ENCODE peak calls at places on chromosome 19, in nine cellular contexts. T is RWPE2; I is epithelial cell of esophagus; B is GM23338; C is gastrocnemius medialis; X is endodermal cell; A is CD4-positive, alpha-beta T cell; E is ascending aorta; O is CD8-positive, alpha-beta T cell. F is an unnamed sample.
A peak's percentile ranks its signal among the peaks of the same experiment; 100 is the strongest.

GRCh38 chr19:11659612-11660011 is 62.3 kb downstream of the ZNF627 start:
- DNase-seq in T (no peak), I (peak; percentile 12), B (peak; percentile 46), C (no peak), X (no peak), A (no peak), E (no peak), O (no peak), F (no peak)

GRCh38 chr19:56383826-56384605 is 9.3 kb downstream of the ZNF582 start:
- DNase-seq in T (no peak), I (peak; percentile 85), B (peak; percentile 33), C (no peak), X (no peak), A (no peak), E (no peak), O (no peak), F (no peak)

GRCh38 chr19:54952591-54953344 is 5.4 kb upstream of the NLRP7 start:
- DNase-seq in T (no peak), I (peak; percentile 43), B (peak; percentile 15), C (no peak), X (peak; percentile 57), A (no peak), E (no peak), O (no peak), F (peak; percentile 86)

GRCh38 chr19:4721196-4721595 is 2.4 kb downstream of the DPP9 start:
- DNase-seq in T (no peak), I (no peak), B (no peak), C (no peak), X (no peak), A (no peak), E (no peak), O (no peak), F (no peak)

GRCh38 chr19:16375157-16375935 is 50.7 kb downstream of the KLF2 start:
- DNase-seq in T (no peak), I (no peak), B (no peak), C (no peak), X (no peak), A (no peak), E (no peak), O (no peak), F (no peak)

GRCh38 chr19:23343434-23344010 is 51.7 kb downstream of the ZNF91 start:
- DNase-seq in T (no peak), I (peak; percentile 37), B (no peak), C (no peak), X (no peak), A (no peak), E (no peak), O (no peak), F (peak; percentile 8)

GRCh38 chr19:35959040-35959967 is 23.1 kb downstream of the LRFN3 start:
- DNase-seq in T (no peak), I (no peak), B (peak; percentile 57), C (no peak), X (peak; percentile 71), A (peak; percentile 71), E (no peak), O (peak; percentile 72), F (no peak)

GRCh38 chr19:16258440-16258903 is 60.8 kb downstream of the AP1M1 start:
- DNase-seq in T (no peak), I (no peak), B (no peak), C (peak; percentile 60), X (no peak), A (no peak), E (peak; percentile 62), O (no peak), F (no peak)

GRCh38 chr19:5141278-5141925 is 172.5 kb downstream of the KDM4B start:
- DNase-seq in T (no peak), I (peak; percentile 70), B (no peak), C (no peak), X (no peak), A (no peak), E (no peak), O (no peak), F (peak; percentile 34)

GRCh38 chr19:2546128-2547032 is 70.5 kb downstream of the GADD45B start:
- DNase-seq in T (no peak), I (no peak), B (peak; percentile 81), C (peak; percentile 85), X (peak; percentile 85), A (no peak), E (peak; percentile 78), O (no peak), F (no peak)

GRCh38 chr19:33408116-33408515 is 34.6 kb downstream of the CEBPG start:
- DNase-seq in T (no peak), I (no peak), B (no peak), C (no peak), X (no peak), A (no peak), E (no peak), O (no peak), F (no peak)

GRCh38 chr19:33407716-33408115 is 34.2 kb downstream of the CEBPG start:
- DNase-seq in T (peak; percentile 47), I (no peak), B (no peak), C (no peak), X (no peak), A (no peak), E (no peak), O (no peak), F (no peak)

GRCh38 chr19:33405491-33406461 is 32.3 kb downstream of the CEBPG start:
- DNase-seq in T (peak; percentile 52), I (no peak), B (no peak), C (peak; percentile 22), X (no peak), A (no peak), E (no peak), O (no peak), F (no peak)

GRCh38 chr19:33406521-33407139 is 33.1 kb downstream of the CEBPG start:
- DNase-seq in T (peak; percentile 53), I (peak; percentile 57), B (peak; percentile 83), C (peak; percentile 60), X (peak; percentile 97), A (peak; percentile 50), E (no peak), O (peak; percentile 62), F (peak; percentile 73)

DNA sequence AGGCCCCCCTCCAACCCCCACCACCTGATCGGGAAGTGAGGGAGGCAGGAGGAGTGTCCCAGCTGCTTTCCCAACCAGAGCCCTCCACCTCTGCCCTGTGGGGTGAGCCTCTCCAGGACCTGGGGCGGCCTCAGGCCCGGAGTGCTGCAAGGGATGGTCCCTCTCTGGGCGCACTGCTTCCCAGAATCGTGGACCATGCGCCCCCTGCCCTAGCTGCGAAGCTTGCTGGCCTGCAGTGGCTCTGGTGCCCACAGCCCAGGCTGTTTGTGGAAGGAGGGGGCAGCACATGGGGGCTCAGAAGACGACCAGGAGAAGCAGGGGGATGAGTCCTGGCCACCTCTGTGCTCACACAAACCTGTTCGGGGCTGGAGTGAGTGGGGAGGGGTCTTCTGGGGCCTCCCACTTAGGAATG is 33.6 kb downstream of the CEBPG start:
- DNase-seq in T (peak; percentile 47), I (no peak), B (no peak), C (no peak), X (no peak), A (no peak), E (no peak), O (no peak), F (no peak)
- TF ChIP-seq CTCF in T (peak; percentile 66), I (no peak), B (peak; percentile 16), C (no peak), X (no peak), A (peak; percentile 50), E (no peak), O (peak; percentile 37), F (no peak)

GRCh38 chr19:45161715-45162463 is 1.1 kb upstream of the NKPD1 start:
- DNase-seq in T (no peak), I (no peak), B (peak; percentile 87), C (peak; percentile 25), X (peak; percentile 92), A (no peak), E (no peak), O (no peak), F (no peak)
- TF ChIP-seq CTCF in T (peak; percentile 47), I (peak; percentile 31), B (peak; percentile 69), C (peak; percentile 36), X (peak; percentile 83), A (no peak), E (no peak), O (no peak), F (peak; percentile 24)

GRCh38 chr19:18771328-18772242 is 19.5 kb downstream of the COMP start:
- DNase-seq in T (no peak), I (no peak), B (peak; percentile 70), C (no peak), X (peak; percentile 80), A (no peak), E (no peak), O (no peak), F (no peak)
- TF ChIP-seq CTCF in T (peak; percentile 25), I (peak; percentile 43), B (peak; percentile 50), C (no peak), X (peak; percentile 75), A (no peak), E (no peak), O (no peak), F (no peak)

DNA sequence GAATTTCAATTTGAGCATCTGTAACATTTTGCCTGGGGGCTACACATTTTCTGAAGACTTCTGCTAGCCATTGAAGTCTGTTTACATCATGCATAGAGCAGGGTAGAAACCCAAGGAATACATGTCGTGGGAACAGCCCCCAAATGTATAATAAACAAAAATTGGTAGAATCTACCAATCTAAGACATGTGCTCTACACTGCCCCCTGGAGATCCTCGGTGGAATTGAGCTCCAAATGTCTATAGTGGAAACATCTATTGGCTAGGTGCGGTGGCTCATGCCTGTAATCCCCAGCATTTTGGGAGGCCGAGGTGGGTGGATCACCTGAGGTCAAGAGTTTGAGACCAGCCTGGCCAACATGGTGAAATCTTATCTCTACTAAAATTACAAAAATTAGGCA is 57.3 kb downstream of the MBD3L2B start:
- DNase-seq in T (no peak), I (no peak), B (peak; percentile 4), C (no peak), X (peak; percentile 51), A (peak; percentile 28), E (no peak), O (peak; percentile 2), F (peak; percentile 22)
- TF ChIP-seq CTCF in T (peak; percentile 20), I (no peak), B (peak; percentile 51), C (no peak), X (peak; percentile 48), A (peak; percentile 64), E (peak; percentile 11), O (peak; percentile 66), F (peak; percentile 57)

F was measured in MCF 10A.